ENCODE peak calls at places on chromosomes 16 and 17, in seven cellular contexts. M, A, C, L, N, S and V are unnamed samples.

GRCh38 chr16:29877266-29877961 is 14.4 kb upstream of the CDIPT start:
- DNase-seq in S (peak; percentile 26), C (peak; percentile 22), L (no peak), M (no peak), N (peak; percentile 80), A (peak; percentile 78), V (no peak)

GRCh38 chr16:50747206-50747956 is 5.5 kb downstream of the CYLD start:
- DNase-seq in S (peak; percentile 14), L (no peak), C (peak; percentile 32), A (no peak), M (no peak), N (peak; percentile 26), V (no peak)

GRCh38 chr16:11986521-11987057 is 10.1 kb downstream of the SNX29 start:
- DNase-seq in L (no peak), S (no peak), C (no peak), M (peak; percentile 17), A (no peak), N (no peak), V (no peak)

GRCh38 chr17:66803474-66803951 is 31.4 kb upstream of the CACNG5 start:
- DNase-seq in C (no peak), L (no peak), M (no peak), N (no peak), S (no peak), A (no peak), V (no peak)

GRCh38 chr16:66964049-66964448 is 3.0 kb downstream of the CES3 start:
- DNase-seq in N (no peak), S (no peak), C (no peak), L (no peak), A (no peak), M (no peak), V (no peak)

GRCh38 chr17:73786286-73786743 is 142.1 kb upstream of the SDK2 start:
- DNase-seq in A (peak; percentile 54), M (no peak), N (peak; percentile 71), L (no peak), S (peak; percentile 43), C (no peak), V (no peak)

GRCh38 chr17:42467889-42468288 is 9.2 kb downstream of the ATP6V0A1 start:
- DNase-seq in N (no peak), S (peak; percentile 75), C (no peak), L (no peak), M (no peak), A (no peak), V (no peak)

GRCh38 chr16:70430667-70431536 is 8.0 kb downstream of the ST3GAL2 start:
- DNase-seq in N (no peak), A (peak; percentile 79), L (no peak), C (no peak), S (peak; percentile 74), M (no peak), V (no peak)

GRCh38 chr16:67535201-67535600 is 6.6 kb downstream of the RIPOR1 start:
- DNase-seq in N (no peak), M (no peak), A (no peak), L (no peak), C (no peak), S (no peak), V (no peak)

GRCh38 chr17:45782889-45783592 is 1.1 kb upstream of the CRHR1 start:
- DNase-seq in S (peak; percentile 46), N (no peak), L (peak; percentile 12), M (no peak), C (no peak), A (peak; percentile 78), V (no peak)

GRCh38 chr17:9802294-9802693 is 10.9 kb upstream of the DHRS7C start:
- DNase-seq in A (no peak), S (peak; percentile 14), N (peak; percentile 61), C (no peak), L (no peak), M (no peak), V (no peak)

GRCh38 chr16:62751218-62751617 is 715.0 kb upstream of the CDH8 start:
- DNase-seq in C (no peak), L (no peak), M (no peak), A (no peak), N (no peak), S (no peak), V (no peak)

GRCh38 chr17:56297142-56297541 is 143.9 kb downstream of the ANKFN1 start:
- DNase-seq in M (no peak), N (no peak), A (peak; percentile 61), C (no peak), S (no peak), L (no peak), V (no peak)

GRCh38 chr17:18039535-18040286 is 503 bp downstream of the GID4 start:
- DNase-seq in S (peak; percentile 65), C (peak; percentile 27), M (no peak), L (no peak), N (peak; percentile 32), A (no peak), V (no peak)

GRCh38 chr17:79192503-79193500 is 118.2 kb downstream of the ENGASE start:
- DNase-seq in S (peak; percentile 76), C (peak; percentile 64), N (peak; percentile 58), M (no peak), L (no peak), A (no peak), V (peak; percentile 26)

GRCh38 chr17:66784621-66785364 is 50.1 kb upstream of the CACNG5 start:
- DNase-seq in S (no peak), A (no peak), C (no peak), M (no peak), N (no peak), L (no peak), V (no peak)

GRCh38 chr17:61686114-61686513 is 95.1 kb upstream of the NACA2 start:
- DNase-seq in N (no peak), L (no peak), A (no peak), C (no peak), M (no peak), S (no peak), V (no peak)

GRCh38 chr17:4433515-4434031 is at the start of gene SPNS3:
- DNase-seq in A (peak; percentile 67), N (no peak), S (no peak), C (no peak), L (no peak), M (no peak), V (no peak)

GRCh38 chr16:57621521-57622268 is 6.7 kb upstream of the ADGRG1 start:
- DNase-seq in C (no peak), S (peak; percentile 42), L (no peak), A (no peak), M (no peak), N (no peak), V (no peak)

GRCh38 chr16:57604177-57604576 is 24.3 kb upstream of the ADGRG1 start:
- DNase-seq in C (no peak), M (no peak), N (no peak), S (no peak), A (peak; percentile 21), L (no peak), V (no peak)

GRCh38 chr17:44828919-44829557 is 1.0 kb downstream of the GJC1 start:
- DNase-seq in S (no peak), A (peak; percentile 58), C (peak; percentile 49), M (no peak), N (peak; percentile 28), L (no peak), V (no peak)

GRCh38 chr16:87206646-87207451 is 110.3 kb downstream of the C16orf95 start:
- DNase-seq in C (peak; percentile 39), A (no peak), M (no peak), L (no peak), N (peak; percentile 65), S (no peak), V (no peak)

GRCh38 chr17:81444610-81445339 is 49.5 kb downstream of the BAHCC1 start:
- DNase-seq in A (no peak), N (no peak), C (no peak), S (no peak), M (no peak), L (no peak), V (no peak)